ENCODE peak calls at places on chromosome 1, in seven cellular contexts. B, O, L, Z, Y, X and I are unnamed samples.

GRCh38 chr1:247552231-247552630 is 3.3 kb downstream of the GCSAML start:
- DNase-seq in B (no peak), O (no peak), L (no peak), Z (no peak), Y (no peak), X (no peak), I (no peak)

GRCh38 chr1:55071477-55071876 is 32.1 kb downstream of the PCSK9 start:
- DNase-seq in B (no peak), O (peak; percentile 89), L (peak; percentile 78), Z (peak; percentile 63), Y (peak; percentile 45), X (no peak), I (peak; percentile 69)

GRCh38 chr1:183674339-183674738 is 21.2 kb upstream of the APOBEC4 start:
- DNase-seq in B (no peak), O (no peak), L (no peak), Z (no peak), Y (peak; percentile 33), X (no peak), I (no peak)

GRCh38 chr1:12697406-12697805 is 18.5 kb upstream of the AADACL3 start:
- DNase-seq in B (no peak), O (no peak), L (no peak), Z (no peak), Y (no peak), X (no peak), I (no peak)

GRCh38 chr1:220441211-220441610 is 86.7 kb upstream of the MARK1 start:
- DNase-seq in B (no peak), O (no peak), L (no peak), Z (no peak), Y (no peak), X (no peak), I (no peak)

GRCh38 chr1:203467550-203467921 is 8.1 kb upstream of the PRELP start:
- DNase-seq in B (peak; percentile 52), O (no peak), L (no peak), Z (peak; percentile 32), Y (no peak), X (no peak), I (no peak)

GRCh38 chr1:44723496-44724407 is 7.2 kb downstream of the RNU5D-1 start:
- DNase-seq in B (no peak), O (no peak), L (no peak), Z (no peak), Y (no peak), X (no peak), I (no peak)

GRCh38 chr1:231062500-231063270 is 22.6 kb upstream of the FAM89A start:
- DNase-seq in B (no peak), O (no peak), L (no peak), Z (no peak), Y (no peak), X (no peak), I (no peak)

GRCh38 chr1:20729155-20729931 is 3.2 kb downstream of the SH2D5 start:
- DNase-seq in B (no peak), O (no peak), L (peak; percentile 80), Z (no peak), Y (no peak), X (no peak), I (peak; percentile 60)

GRCh38 chr1:209246660-209247059 is 336.9 kb upstream of the CAMK1G start:
- DNase-seq in B (no peak), O (no peak), L (peak; percentile 88), Z (no peak), Y (peak; percentile 82), X (no peak), I (no peak)

GRCh38 chr1:82485591-82486369 is 685.0 kb downstream of the ADGRL2 start:
- DNase-seq in B (no peak), O (peak; percentile 85), L (no peak), Z (no peak), Y (peak; percentile 33), X (peak; percentile 24), I (peak; percentile 15)

GRCh38 chr1:2175681-2176454 is 18.7 kb downstream of the FAAP20 start:
- DNase-seq in B (no peak), O (no peak), L (no peak), Z (no peak), Y (no peak), X (no peak), I (no peak)

GRCh38 chr1:2175055-2175414 is 19.5 kb downstream of the FAAP20 start:
- DNase-seq in B (no peak), O (no peak), L (no peak), Z (no peak), Y (no peak), X (no peak), I (no peak)

GRCh38 chr1:2172551-2173146 is 21.9 kb downstream of the FAAP20 start:
- DNase-seq in B (no peak), O (no peak), L (no peak), Z (no peak), Y (no peak), X (no peak), I (no peak)

GRCh38 chr1:2173546-2174347 is 20.8 kb downstream of the FAAP20 start:
- DNase-seq in B (no peak), O (no peak), L (no peak), Z (no peak), Y (no peak), X (no peak), I (no peak)

DNA sequence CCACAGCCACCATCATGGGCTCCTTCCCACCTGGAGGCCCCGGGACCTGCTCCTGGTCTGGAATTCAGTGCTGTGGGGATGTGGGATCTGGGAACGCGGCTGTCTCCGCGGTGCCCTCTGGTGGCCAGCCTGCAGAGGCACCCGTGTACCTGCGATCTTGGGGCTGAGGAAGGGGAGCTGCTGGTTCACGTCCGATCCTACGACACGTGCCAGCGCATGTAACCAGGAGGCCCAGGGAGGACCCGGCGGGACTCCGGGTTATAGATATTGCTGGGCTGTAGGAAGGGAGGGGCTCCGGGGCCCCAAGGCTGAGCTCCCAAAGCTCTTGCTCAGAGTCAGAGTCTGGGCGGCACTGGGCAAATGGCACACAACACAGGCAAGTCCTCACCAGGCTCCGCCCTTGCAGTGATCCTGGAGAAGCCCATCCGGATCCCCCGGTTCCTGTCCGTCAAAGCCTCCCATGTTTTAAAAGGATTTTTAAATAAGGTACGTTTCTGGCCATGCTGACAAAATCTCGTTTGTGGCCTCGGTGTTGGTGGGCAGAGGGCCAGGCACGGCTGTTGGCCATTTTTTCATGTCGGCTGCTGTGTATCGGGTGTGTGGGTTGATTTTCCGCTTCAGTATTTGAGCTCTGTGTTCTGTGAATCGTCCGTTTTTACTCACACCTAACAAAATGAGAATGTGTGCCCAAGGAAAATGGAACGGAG is 20.1 kb downstream of the FAAP20 start:
- DNase-seq in B (no peak), O (peak; percentile 85), L (peak; percentile 99), Z (peak; percentile 54), Y (peak; percentile 66), X (peak; percentile 51), I (peak; percentile 99)
- H3K4me3 ChIP-seq in B (peak overlapping the region; percentile 61), O (no peak overlapping the region), L (peak overlapping the region; percentile 67), Z (no peak overlapping the region), Y (peak overlapping the region; percentile 25), X (peak overlapping the region; percentile 2), I (no peak overlapping the region)

GRCh38 chr1:95340056-95340455 is 106.0 kb downstream of the RWDD3 start:
- DNase-seq in B (no peak), O (no peak), L (no peak), Z (no peak), Y (no peak), X (no peak), I (no peak)

DNA sequence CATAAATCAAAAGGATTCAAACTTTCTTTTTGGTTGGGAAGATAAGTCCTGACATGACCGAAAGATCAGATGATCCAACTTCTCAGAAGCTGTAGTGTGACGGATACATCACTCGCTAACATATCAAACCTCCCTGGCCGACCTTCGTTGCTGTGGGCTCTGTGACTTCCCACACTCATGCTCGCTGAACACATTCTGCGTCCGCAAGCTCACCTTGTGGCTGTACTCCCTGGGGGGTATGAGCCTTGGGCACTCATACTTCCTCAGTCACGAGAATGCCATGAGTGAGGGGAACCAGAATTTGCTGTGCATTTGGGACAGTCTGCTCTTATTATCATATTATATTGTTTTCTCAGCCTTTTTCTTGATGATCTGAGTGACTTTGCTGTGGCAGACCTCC is 105.4 kb downstream of the RWDD3 start:
- DNase-seq in B (no peak), O (no peak), L (no peak), Z (no peak), Y (no peak), X (no peak), I (no peak)
- H3K27me3 ChIP-seq in B (no peaks in the 10 kb centered on the region), O (no peaks in the 10 kb centered on the region), L (no peaks in the 10 kb centered on the region), Z (no peaks in the 10 kb centered on the region), Y (peaks cover 4% of the 10 kb centered on the region), X (no peaks in the 10 kb centered on the region), I (no peaks in the 10 kb centered on the region)

DNA sequence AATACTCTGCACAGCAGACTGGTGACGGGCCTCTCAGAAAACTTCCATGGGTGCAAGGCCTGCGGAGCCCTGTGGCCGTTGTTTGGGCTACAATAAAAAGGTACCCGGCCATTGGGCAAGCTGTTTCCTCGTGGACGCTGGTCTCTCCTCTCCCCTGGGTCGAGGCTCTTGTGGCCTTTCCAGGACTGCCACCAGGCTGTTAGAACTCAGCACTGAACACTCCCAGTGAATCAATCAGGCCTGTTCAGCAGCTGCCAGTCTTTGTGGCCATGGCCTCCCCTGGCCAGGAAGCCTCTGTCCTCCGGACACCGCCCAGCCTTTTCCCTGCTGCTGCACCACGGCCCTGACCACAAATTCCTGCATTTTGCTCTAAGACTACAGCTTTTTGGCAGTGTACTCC is 33.0 kb upstream of the ACTRT2 start:
- DNase-seq in B (no peak), O (no peak), L (peak; percentile 83), Z (no peak), Y (no peak), X (no peak), I (no peak)
- H3K36me3 ChIP-seq in B (no peaks in the 10 kb centered on the region), O (no peaks in the 10 kb centered on the region), L (no peaks in the 10 kb centered on the region), Z (no peaks in the 10 kb centered on the region), Y (no peaks in the 10 kb centered on the region), X (no peaks in the 10 kb centered on the region), I (no peaks in the 10 kb centered on the region)

GRCh38 chr1:47808612-47809011 is 188.6 kb downstream of the TRABD2B start:
- DNase-seq in B (no peak), O (no peak), L (no peak), Z (no peak), Y (no peak), X (no peak), I (no peak)
- H3K4me3 ChIP-seq in B (no peak overlapping the region), O (no peak overlapping the region), L (no peak overlapping the region), Z (no peak overlapping the region), Y (no peak overlapping the region), X (no peak overlapping the region), I (no peak overlapping the region)

GRCh38 chr1:180231506-180232420 is 1.7 kb downstream of the LHX4 start:
- DNase-seq in B (no peak), O (peak; percentile 74), L (peak; percentile 89), Z (peak; percentile 29), Y (peak; percentile 72), X (peak; percentile 37), I (peak; percentile 86)
- H3K27me3 ChIP-seq in B (peaks cover 64% of the 10 kb centered on the region), O (peaks cover 66% of the 10 kb centered on the region), L (peaks cover 91% of the 10 kb centered on the region), Z (peaks cover 92% of the 10 kb centered on the region), Y (peaks cover 91% of the 10 kb centered on the region), X (peaks cover 95% of the 10 kb centered on the region), I (peaks cover 94% of the 10 kb centered on the region)